ENCODE peak calls at places on chromosomes 6 and 20, in six cellular contexts. D is heart right ventricle; U is fibroblast of mammary gland; X is AG04450; V is CD8-positive, alpha-beta T cell; P is coronary artery. K is an unnamed sample.

GRCh38 chr20:45340236-45340847 is 7.9 kb downstream of the SDC4 start:
- DNase-seq in D (no peak), U (no peak), X (no peak), V (no peak), P (no peak), K (peak; percentile 81)

GRCh38 chr20:56628015-56628872 is 862 bp upstream of the TFAP2C start:
- DNase-seq in D (peak; percentile 12), U (no peak), X (no peak), V (no peak), P (no peak), K (no peak)

GRCh38 chr6:84763397-84764331 is 734 bp downstream of the TBX18 start:
- DNase-seq in D (peak; percentile 66), U (peak; percentile 92), X (no peak), V (no peak), P (peak; percentile 94), K (no peak)

GRCh38 chr20:5463007-5463686 is 146.4 kb upstream of the PROKR2 start:
- DNase-seq in D (no peak), U (no peak), X (no peak), V (no peak), P (no peak), K (no peak)

GRCh38 chr6:7042056-7042653 is 65.6 kb upstream of the RREB1 start:
- DNase-seq in D (no peak), U (no peak), X (no peak), V (no peak), P (no peak), K (peak; percentile 42)

GRCh38 chr20:2140561-2140960 is 38.9 kb downstream of the STK35 start:
- DNase-seq in D (peak; percentile 54), U (peak; percentile 60), X (no peak), V (no peak), P (no peak), K (peak; percentile 43)

GRCh38 chr6:42091718-42092023 is 41.3 kb downstream of the TAF8 start:
- DNase-seq in D (no peak), U (no peak), X (no peak), V (no peak), P (no peak), K (no peak)

GRCh38 chr6:18388252-18388651 is 1.1 kb downstream of the RNF144B start:
- DNase-seq in D (no peak), U (no peak), X (no peak), V (no peak), P (no peak), K (no peak)

GRCh38 chr6:43939281-43940070 is 169.5 kb downstream of the VEGFA start:
- DNase-seq in D (no peak), U (no peak), X (no peak), V (no peak), P (peak; percentile 41), K (peak; percentile 25)

GRCh38 chr6:27726620-27727023 is 185.6 kb downstream of the OR2B2 start:
- DNase-seq in D (no peak), U (peak; percentile 41), X (no peak), V (no peak), P (no peak), K (no peak)

GRCh38 chr6:122839477-122839876 is 50.4 kb downstream of the SMPDL3A start:
- DNase-seq in D (no peak), U (peak; percentile 64), X (no peak), V (peak; percentile 43), P (no peak), K (peak; percentile 67)

GRCh38 chr6:37818536-37819176 is 871 bp upstream of the ZFAND3 start:
- DNase-seq in D (peak; percentile 97), U (peak; percentile 94), X (peak; percentile 91), V (peak; percentile 95), P (peak; percentile 98), K (peak; percentile 98)

GRCh38 chr20:31682352-31682751 is 40.3 kb downstream of the BCL2L1 start:
- DNase-seq in D (no peak), U (no peak), X (no peak), V (no peak), P (no peak), K (no peak)

GRCh38 chr20:19205999-19206398 is 6.4 kb upstream of the SLC24A3 start:
- DNase-seq in D (peak; percentile 81), U (peak; percentile 44), X (no peak), V (peak; percentile 68), P (no peak), K (peak; percentile 86)

GRCh38 chr6:137033828-137034227 is 10.9 kb downstream of the IL20RA start:
- DNase-seq in D (no peak), U (no peak), X (no peak), V (peak; percentile 51), P (no peak), K (no peak)

GRCh38 chr20:13291167-13291566 is 70.1 kb downstream of the ISM1 start:
- DNase-seq in D (no peak), U (no peak), X (no peak), V (no peak), P (no peak), K (no peak)

GRCh38 chr6:166942393-166943168 is 13.8 kb downstream of the RNASET2 start:
- DNase-seq in D (no peak), U (peak; percentile 45), X (no peak), V (no peak), P (no peak), K (no peak)

GRCh38 chr6:21200056-21200870 is 393.3 kb upstream of the SOX4 start:
- DNase-seq in D (no peak), U (no peak), X (no peak), V (no peak), P (no peak), K (no peak)

GRCh38 chr6:7912736-7913517 is 2.3 kb upstream of the TXNDC5 start:
- DNase-seq in D (no peak), U (no peak), X (no peak), V (no peak), P (no peak), K (no peak)

GRCh38 chr6:111944541-111944940 is 71.3 kb upstream of the FYN start:
- DNase-seq in D (no peak), U (peak; percentile 69), X (no peak), V (no peak), P (no peak), K (no peak)

GRCh38 chr6:56440551-56440981 is 193.2 kb upstream of the COL21A1 start:
- DNase-seq in D (no peak), U (no peak), X (no peak), V (no peak), P (no peak), K (peak; percentile 31)

GRCh38 chr20:48891235-48892048 is 30.1 kb upstream of the ARFGEF2 start:
- DNase-seq in D (no peak), U (no peak), X (no peak), V (no peak), P (no peak), K (no peak)

GRCh38 chr20:6590891-6591679 is 176.4 kb upstream of the BMP2 start:
- DNase-seq in D (no peak), U (peak; percentile 81), X (no peak), V (no peak), P (no peak), K (no peak)

GRCh38 chr20:43710370-43711044 is 16.3 kb downstream of the GTSF1L start:
- DNase-seq in D (no peak), U (no peak), X (no peak), V (no peak), P (no peak), K (no peak)
- TF ChIP-seq CTCF in D (no peak), U (no peak), X (no peak), V (no peak), P (no peak), K (no peak)

DNA sequence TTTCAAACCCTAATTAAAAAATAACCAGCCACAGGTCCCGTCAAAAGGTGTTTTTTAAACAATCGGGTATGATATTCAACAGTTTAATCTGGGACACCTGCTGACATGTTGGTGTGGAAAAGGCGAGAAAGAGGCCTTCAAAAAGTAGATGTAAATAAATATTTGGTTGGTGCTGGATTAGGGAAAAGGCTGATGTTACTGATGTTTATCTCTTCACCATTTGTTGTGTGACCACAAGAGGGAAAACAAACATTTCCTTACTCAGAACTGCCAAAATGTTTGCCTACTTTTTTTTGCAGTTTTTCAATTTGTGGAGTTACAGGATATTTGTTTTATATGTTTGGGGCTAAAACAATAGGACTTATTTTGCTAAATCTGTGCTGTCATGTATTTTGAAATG is 745 bp downstream of the SASH1 start:
- DNase-seq in D (no peak), U (no peak), X (no peak), V (no peak), P (no peak), K (no peak)
- H3K4me3 ChIP-seq in D (peak overlapping the region; percentile 73), U (peak overlapping the region; percentile 67), X (peak overlapping the region; percentile 83), V (no peak overlapping the region), P (peak overlapping the region; percentile 98), K (peak overlapping the region; percentile 63)

GRCh38 chr6:24405262-24405661 is 2.5 kb downstream of the MRS2 start:
- DNase-seq in D (no peak), U (no peak), X (no peak), V (no peak), P (no peak), K (no peak)

GRCh38 chr6:24402697-24403500 is at the start of gene MRS2:
- DNase-seq in D (peak; percentile 86), U (peak; percentile 62), X (peak; percentile 18), V (peak; percentile 79), P (peak; percentile 80), K (peak; percentile 94)

GRCh38 chr6:24397631-24398030 is 5.1 kb upstream of the MRS2 start:
- DNase-seq in D (no peak), U (no peak), X (no peak), V (no peak), P (no peak), K (no peak)

GRCh38 chr6:24403501-24403824 is 727 bp downstream of the MRS2 start:
- DNase-seq in D (no peak), U (no peak), X (no peak), V (no peak), P (no peak), K (no peak)

DNA sequence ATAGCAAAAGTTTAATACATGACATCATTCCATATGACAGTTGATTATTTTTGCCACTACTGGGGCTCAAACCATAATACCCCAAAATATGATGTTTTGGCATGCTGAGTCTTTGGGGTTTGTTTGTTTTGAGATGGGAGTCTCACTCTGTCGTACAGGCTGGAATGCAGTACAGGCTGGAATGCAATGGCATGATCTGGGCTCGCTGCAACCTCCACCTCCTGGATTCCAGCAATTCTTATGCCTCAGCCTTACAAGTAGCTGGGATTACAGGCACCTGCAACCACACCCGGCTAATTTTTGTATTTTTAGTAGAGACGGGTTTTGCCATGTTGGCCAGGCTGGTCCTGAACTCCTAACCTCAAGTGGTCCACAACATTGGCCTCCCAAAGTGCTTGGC is 1.3 kb upstream of the MRS2 start:
- DNase-seq in D (no peak), U (no peak), X (no peak), V (no peak), P (no peak), K (no peak)
- TF ChIP-seq CTCF in D (no peak), U (no peak), X (no peak), V (no peak), P (no peak), K (no peak)

GRCh38 chr6:139290787-139291294 is 957 bp downstream of the TXLNB start:
- DNase-seq in D (no peak), U (peak; percentile 59), X (no peak), V (peak; percentile 22), P (no peak), K (no peak)

GRCh38 chr6:139288496-139289040 is 3.2 kb downstream of the TXLNB start:
- DNase-seq in D (no peak), U (no peak), X (no peak), V (no peak), P (no peak), K (no peak)

GRCh38 chr6:139291813-139292619 is at the start of gene TXLNB:
- DNase-seq in D (peak; percentile 83), U (peak; percentile 85), X (peak; percentile 93), V (peak; percentile 80), P (peak; percentile 80), K (peak; percentile 59)

GRCh38 chr6:139287868-139288267 is 3.9 kb downstream of the TXLNB start:
- DNase-seq in D (no peak), U (no peak), X (no peak), V (no peak), P (no peak), K (no peak)

GRCh38 chr6:139289233-139289632 is 2.6 kb downstream of the TXLNB start:
- DNase-seq in D (no peak), U (no peak), X (no peak), V (no peak), P (no peak), K (no peak)
- H3K4me3 ChIP-seq in D (peak overlapping the region; percentile 5), U (no peak overlapping the region), X (no peak overlapping the region), V (no peak overlapping the region), P (no peak overlapping the region), K (no peak overlapping the region)